ENCODE peak calls at places on chromosomes 5 and 9, in seven cellular contexts. T is stimulated activated CD8-positive, alpha-beta memory T cell treated with anti-CD3 and anti-CD28 coated beads, Interleukin-7, amount 100 ng/mL, for 1 hour; F is coronary artery; W is uterus; G is RPMI7951; R is astrocyte of the cerebellum; M is skeletal muscle cell. B is an unnamed sample.

GRCh38 chr5:184461-184860 is 6.8 kb upstream of the LRRC14B start:
- DNase-seq in T (no peak), F (no peak), W (no peak), G (peak; percentile 68), R (no peak), M (no peak), B (no peak)

GRCh38 chr9:136050266-136050705 is 44.8 kb downstream of the NACC2 start:
- DNase-seq in T (no peak), F (no peak), W (no peak), G (no peak), R (no peak), M (no peak), B (no peak)

GRCh38 chr9:84846501-84847323 is 177.2 kb downstream of the NTRK2 start:
- DNase-seq in T (no peak), F (no peak), W (no peak), G (no peak), R (no peak), M (no peak), B (no peak)

GRCh38 chr9:74499111-74499601 is 2.0 kb downstream of the RORB start:
- DNase-seq in T (no peak), F (no peak), W (no peak), G (no peak), R (no peak), M (no peak), B (no peak)

GRCh38 chr5:100902406-100903035 is 561 bp downstream of the ST8SIA4 start:
- DNase-seq in T (no peak), F (no peak), W (no peak), G (no peak), R (no peak), M (no peak), B (no peak)

GRCh38 chr5:69494481-69494880 is 1.9 kb downstream of the OCLN start:
- DNase-seq in T (no peak), F (no peak), W (no peak), G (no peak), R (no peak), M (no peak), B (no peak)

GRCh38 chr9:3777137-3777536 is 251.3 kb upstream of the RFX3 start:
- DNase-seq in T (no peak), F (no peak), W (no peak), G (no peak), R (no peak), M (no peak), B (no peak)

GRCh38 chr9:126424511-126424910 is 97.9 kb downstream of the MVB12B start:
- DNase-seq in T (no peak), F (no peak), W (no peak), G (no peak), R (no peak), M (no peak), B (no peak)

GRCh38 chr5:125311743-125312142 is 565.3 kb upstream of the ZNF608 start:
- DNase-seq in T (no peak), F (no peak), W (no peak), G (peak; percentile 67), R (peak; percentile 67), M (peak; percentile 45), B (no peak)

GRCh38 chr5:151924564-151925395 is at the start of gene GLRA1:
- DNase-seq in T (peak; percentile 1), F (no peak), W (peak; percentile 15), G (peak; percentile 42), R (peak; percentile 34), M (peak; percentile 2), B (no peak)

GRCh38 chr9:109961579-109961978 is 181.6 kb downstream of the PALM2AKAP2 start:
- DNase-seq in T (no peak), F (no peak), W (no peak), G (no peak), R (no peak), M (no peak), B (no peak)

GRCh38 chr9:125867752-125868400 is 120.7 kb downstream of the PBX3 start:
- DNase-seq in T (no peak), F (no peak), W (no peak), G (no peak), R (no peak), M (no peak), B (no peak)

GRCh38 chr9:81490605-81491331 is 198.6 kb downstream of the TLE1 start:
- DNase-seq in T (no peak), F (no peak), W (no peak), G (peak; percentile 90), R (peak; percentile 95), M (peak; percentile 58), B (no peak)

GRCh38 chr5:179906795-179907569 is 715 bp downstream of the TBC1D9B start:
- DNase-seq in T (no peak), F (no peak), W (peak; percentile 33), G (peak; percentile 18), R (no peak), M (no peak), B (no peak)

GRCh38 chr5:53438079-53438478 is 42.4 kb upstream of the FST start:
- DNase-seq in T (no peak), F (no peak), W (no peak), G (no peak), R (no peak), M (no peak), B (no peak)

GRCh38 chr9:91840882-91841281 is 109.1 kb downstream of the ROR2 start:
- DNase-seq in T (no peak), F (no peak), W (no peak), G (no peak), R (no peak), M (no peak), B (no peak)

GRCh38 chr5:33612386-33612785 is 171.6 kb downstream of the TARS1 start:
- DNase-seq in T (no peak), F (no peak), W (no peak), G (peak; percentile 66), R (no peak), M (peak; percentile 55), B (no peak)

GRCh38 chr9:94941211-94941875 is 214.8 kb downstream of the AOPEP start:
- DNase-seq in T (no peak), F (no peak), W (no peak), G (no peak), R (no peak), M (no peak), B (no peak)